ENCODE peak calls at places on chromosomes 16 and 17, in four cellular contexts. B, O, Z and K are unnamed samples.

GRCh38 chr16:69709456-69710084 is 16.8 kb downstream of the NQO1 start:
- DNase-seq in B (no peak), Z (peak), O (peak), K (no peak)

GRCh38 chr17:42334667-42335066 is 46.4 kb downstream of the STAT5A start:
- DNase-seq in B (no peak), O (no peak), Z (no peak), K (no peak)

GRCh38 chr16:74749291-74750055 is 25.1 kb downstream of the FA2H start:
- DNase-seq in B (no peak), Z (peak), O (peak), K (no peak)

GRCh38 chr17:21304091-21304490 is 19.6 kb downstream of the MAP2K3 start:
- DNase-seq in Z (no peak), B (no peak), O (no peak), K (no peak)

GRCh38 chr17:21370430-21370829 is 5.7 kb upstream of the KCNJ12 start:
- DNase-seq in B (no peak), Z (no peak), O (no peak), K (no peak)

GRCh38 chr16:74984194-74984669 is 691 bp downstream of the WDR59 start:
- DNase-seq in Z (peak), O (peak), B (no peak), K (no peak)

GRCh38 chr16:88856122-88856827 is 472 bp downstream of the GALNS start:
- DNase-seq in B (no peak), O (no peak), Z (peak), K (no peak)

GRCh38 chr17:31807846-31808245 is 51.2 kb downstream of the COPRS start:
- DNase-seq in B (no peak), Z (no peak), O (peak), K (no peak)

GRCh38 chr16:30570621-30571443 is 682 bp downstream of the ZNF688 start:
- DNase-seq in B (no peak), Z (peak), O (peak), K (no peak)

GRCh38 chr17:79082311-79083190 is 7.9 kb downstream of the ENGASE start:
- DNase-seq in B (no peak), Z (peak), O (peak), K (no peak)

GRCh38 chr16:54422159-54422558 is 135.6 kb upstream of the IRX3 start:
- DNase-seq in Z (no peak), O (peak), B (no peak), K (no peak)

GRCh38 chr16:23597003-23597756 is 1.1 kb upstream of the NDUFAB1 start:
- DNase-seq in Z (peak), O (peak), B (no peak), K (no peak)

GRCh38 chr16:72287646-72288045 is 115.7 kb upstream of the PMFBP1 start:
- DNase-seq in O (no peak), Z (no peak), B (no peak), K (no peak)

GRCh38 chr17:77345260-77345910 is 204.6 kb downstream of the SEC14L1 start:
- DNase-seq in B (no peak), O (no peak), Z (no peak), K (no peak)

GRCh38 chr17:6239237-6239798 is 169.1 kb downstream of the WSCD1 start:
- DNase-seq in Z (no peak), B (no peak), O (no peak), K (no peak)

GRCh38 chr17:8728991-8729390 is 15.6 kb downstream of the CCDC42 start:
- DNase-seq in Z (no peak), B (no peak), O (no peak), K (no peak)

GRCh38 chr16:22353188-22353919 is 21.1 kb downstream of the CDR2 start:
- DNase-seq in Z (no peak), B (no peak), O (peak), K (no peak)

GRCh38 chr17:2366747-2367494 is 29.6 kb downstream of the SGSM2 start:
- DNase-seq in Z (no peak), B (no peak), O (no peak), K (no peak)

GRCh38 chr17:50684612-50685333 is 22.9 kb downstream of the ANKRD40 start:
- DNase-seq in O (no peak), B (no peak), Z (peak), K (no peak)

GRCh38 chr17:1546292-1546922 is 16.2 kb downstream of the PITPNA start:
- DNase-seq in Z (no peak), O (peak), B (no peak), K (no peak)